ENCODE peak calls at places on chromosomes 7 and 10, in nine cellular contexts. H, A, Z, F, T, P, E, Q and M are unnamed samples.

GRCh38 chr7:151081170-151082101 is 827 bp upstream of the FASTK start:
- DNase-seq in P (no peak), A (no peak), T (peak; percentile 12), H (peak; percentile 34), F (no peak), E (peak; percentile 79), Z (peak; percentile 49), Q (peak; percentile 49), M (no peak)

GRCh38 chr7:13197501-13197900 is 510.1 kb downstream of the ARL4A start:
- DNase-seq in F (no peak), E (no peak), Q (no peak), Z (no peak), P (no peak), A (no peak), T (no peak), H (no peak), M (no peak)

GRCh38 chr7:46282155-46282554 is 361.1 kb upstream of the IGFBP3 start:
- DNase-seq in F (no peak), A (no peak), H (no peak), Z (no peak), E (peak; percentile 23), P (no peak), T (no peak), Q (no peak), M (no peak)

GRCh38 chr10:78847486-78847885 is 221.3 kb upstream of the ZMIZ1 start:
- DNase-seq in P (no peak), T (no peak), H (no peak), A (no peak), E (no peak), Z (no peak), Q (no peak), F (no peak), M (no peak)

GRCh38 chr10:97195654-97196212 is 10.0 kb upstream of the SLIT1 start:
- DNase-seq in A (no peak), H (no peak), E (no peak), F (no peak), Q (peak; percentile 61), T (no peak), Z (no peak), P (no peak), M (no peak)

GRCh38 chr7:152896217-152896616 is 136.7 kb downstream of the ACTR3B start:
- DNase-seq in F (no peak), H (no peak), T (no peak), Q (no peak), E (no peak), Z (no peak), P (no peak), A (no peak), M (no peak)

GRCh38 chr7:150959739-150960734 is 18.1 kb downstream of the KCNH2 start:
- DNase-seq in Q (no peak), A (no peak), H (peak; percentile 57), F (no peak), T (no peak), P (no peak), Z (no peak), E (no peak), M (no peak)

GRCh38 chr10:109902992-109903947 is 20.0 kb downstream of the XPNPEP1 start:
- DNase-seq in F (no peak), T (no peak), H (peak; percentile 50), P (no peak), Q (no peak), Z (no peak), E (no peak), A (no peak), M (no peak)

GRCh38 chr7:20083781-20084180 is 133.4 kb downstream of the MACC1 start:
- DNase-seq in T (no peak), E (no peak), F (no peak), A (no peak), Z (peak; percentile 34), H (peak; percentile 69), P (no peak), Q (no peak), M (no peak)

GRCh38 chr10:121610798-121611325 is 12.6 kb upstream of the FGFR2 start:
- DNase-seq in Z (peak; percentile 81), A (no peak), T (peak; percentile 5), E (no peak), Q (no peak), F (no peak), H (no peak), P (no peak), M (no peak)

GRCh38 chr7:117114272-117114671 is 161.0 kb downstream of the ST7 start:
- DNase-seq in E (no peak), Q (no peak), F (no peak), Z (no peak), A (no peak), T (no peak), P (no peak), H (no peak), M (no peak)